ENCODE peak calls at places on chromosomes 6 and 20, in ten cellular contexts. S, I, O, C, H, U, J, Z, T and L are unnamed samples.

GRCh38 chr20:38885357-38885756 is 40.9 kb upstream of the FAM83D start:
- DNase-seq in J (no peak), T (no peak), S (no peak), H (no peak), U (no peak), O (no peak), C (no peak), I (no peak), Z (no peak), L (no peak)

GRCh38 chr6:116218172-116218633 is 35.7 kb downstream of the TSPYL4 start:
- DNase-seq in J (no peak), O (no peak), H (no peak), S (no peak), T (no peak), Z (peak; percentile 14), U (no peak), I (no peak), C (no peak), L (no peak)

GRCh38 chr6:156556830-156557229 is 220.3 kb upstream of the ARID1B start:
- DNase-seq in T (no peak), Z (no peak), H (no peak), I (no peak), O (no peak), J (no peak), U (no peak), C (no peak), S (no peak), L (no peak)

GRCh38 chr6:56927538-56928453 is 27.1 kb upstream of the BEND6 start:
- DNase-seq in J (no peak), O (no peak), H (no peak), C (peak; percentile 37), I (no peak), U (peak; percentile 30), S (no peak), T (no peak), Z (no peak), L (no peak)

GRCh38 chr6:39980839-39981580 is 46.7 kb upstream of the MOCS1 start:
- DNase-seq in Z (no peak), I (no peak), H (no peak), O (peak; percentile 17), J (peak; percentile 31), T (no peak), U (peak; percentile 73), C (peak; percentile 63), S (no peak), L (peak; percentile 49)

GRCh38 chr6:168514216-168514615 is 73.2 kb downstream of the SMOC2 start:
- DNase-seq in T (no peak), S (peak; percentile 82), Z (no peak), C (no peak), J (no peak), H (no peak), I (no peak), O (no peak), U (no peak), L (no peak)

GRCh38 chr20:3383878-3384495 is 23.5 kb downstream of the DNAAF9 start:
- DNase-seq in H (no peak), U (no peak), S (no peak), Z (no peak), I (no peak), J (no peak), T (no peak), O (no peak), C (no peak), L (no peak)

GRCh38 chr6:85041376-85041775 is 277.0 kb upstream of the TBX18 start:
- DNase-seq in J (no peak), I (no peak), O (no peak), H (no peak), C (no peak), T (no peak), Z (no peak), U (no peak), S (no peak), L (peak; percentile 14)

GRCh38 chr20:43241057-43241702 is 51.5 kb upstream of the PTPRT start:
- DNase-seq in J (no peak), S (no peak), H (no peak), U (no peak), C (no peak), O (no peak), T (no peak), Z (no peak), I (no peak), L (no peak)

GRCh38 chr6:80932364-80932763 is 820.1 kb downstream of the TENT5A start:
- DNase-seq in S (no peak), T (no peak), J (no peak), C (no peak), H (no peak), Z (no peak), O (no peak), U (no peak), I (peak; percentile 8), L (no peak)

GRCh38 chr6:4941782-4942672 is 61.8 kb downstream of the RPP40 start:
- DNase-seq in U (peak; percentile 87), I (peak; percentile 82), T (no peak), C (no peak), S (no peak), Z (no peak), O (no peak), H (no peak), J (peak; percentile 97), L (no peak)

GRCh38 chr6:55827818-55828522 is 47.4 kb downstream of the BMP5 start:
- DNase-seq in J (no peak), U (no peak), H (no peak), T (no peak), I (no peak), S (no peak), Z (no peak), O (no peak), C (no peak), L (no peak)

GRCh38 chr6:150490586-150490985 is 109.1 kb upstream of the PLEKHG1 start:
- DNase-seq in C (no peak), O (no peak), U (no peak), S (no peak), H (no peak), T (no peak), Z (no peak), I (no peak), J (peak; percentile 79), L (no peak)

GRCh38 chr6:39221746-39222641 is 7.3 kb downstream of the KCNK5 start:
- DNase-seq in S (no peak), T (no peak), O (no peak), C (no peak), J (no peak), Z (no peak), U (no peak), H (no peak), I (no peak), L (peak; percentile 49)

GRCh38 chr6:20953019-20953418 is 418.8 kb downstream of the CDKAL1 start:
- DNase-seq in U (no peak), O (peak; percentile 68), J (no peak), Z (no peak), T (no peak), S (no peak), C (no peak), H (no peak), I (no peak), L (no peak)

GRCh38 chr6:53070808-53071207 is 5.6 kb downstream of the FBXO9 start:
- DNase-seq in I (no peak), O (no peak), U (no peak), S (no peak), H (no peak), T (no peak), C (no peak), Z (peak; percentile 19), J (no peak), L (no peak)

GRCh38 chr6:38510205-38510604 is 129.5 kb downstream of the BTBD9 start:
- DNase-seq in H (no peak), J (peak; percentile 45), U (no peak), I (no peak), T (no peak), S (no peak), Z (no peak), O (no peak), C (no peak), L (no peak)

GRCh38 chr6:134734312-134734869 is 215.5 kb downstream of the ALDH8A1 start:
- DNase-seq in I (no peak), O (no peak), H (no peak), Z (no peak), J (no peak), C (peak; percentile 27), S (no peak), T (no peak), U (no peak), L (no peak)